ENCODE peak calls at places on chromosomes 5 and 9, in seven cellular contexts. C is IMR-90; S is choroid plexus epithelial cell; Z is CD4-positive, CD25-positive, alpha-beta regulatory T cell; A is gastrocnemius medialis; Y is small intestine; O is transverse colon. P is an unnamed sample.

GRCh38 chr5:128538249-128539037 is 398 bp upstream of the FBN2 start:
- DNase-seq in O (peak; percentile 37), C (peak; percentile 80), A (no peak), S (peak; percentile 88), Z (no peak), Y (no peak), P (peak; percentile 28)

GRCh38 chr5:6729400-6730310 is 16.4 kb downstream of the TENT4A start:
- DNase-seq in A (peak; percentile 53), Z (no peak), Y (peak; percentile 62), O (peak; percentile 63), S (no peak), C (no peak), P (no peak)

GRCh38 chr5:112388010-112388553 is 31.0 kb downstream of the EPB41L4A start:
- DNase-seq in S (no peak), Y (no peak), A (no peak), O (no peak), Z (no peak), C (no peak), P (no peak)

GRCh38 chr9:31034311-31034710 is 1350.1 kb upstream of the ACO1 start:
- DNase-seq in S (peak; percentile 41), O (no peak), Y (no peak), C (no peak), A (no peak), Z (no peak), P (no peak)

GRCh38 chr5:96432245-96433065 is 593 bp downstream of the PCSK1 start:
- DNase-seq in Z (no peak), S (peak; percentile 16), Y (no peak), C (no peak), O (no peak), A (no peak), P (peak; percentile 19)

GRCh38 chr5:39102684-39103155 is 28.5 kb upstream of the RICTOR start:
- DNase-seq in C (peak; percentile 24), O (no peak), A (no peak), S (peak; percentile 27), Y (no peak), Z (no peak), P (no peak)

GRCh38 chr5:78899922-78900362 is 85.2 kb downstream of the ARSB start:
- DNase-seq in C (peak; percentile 67), S (peak; percentile 80), O (peak; percentile 61), Y (peak; percentile 38), Z (no peak), A (no peak), P (peak; percentile 56)

GRCh38 chr5:134224905-134225779 is 731 bp downstream of the PPP2CA start:
- DNase-seq in C (peak; percentile 87), Z (peak; percentile 61), S (peak; percentile 62), O (peak; percentile 62), Y (peak; percentile 49), A (peak; percentile 56), P (peak; percentile 57)

GRCh38 chr5:154442801-154443200 is 3.0 kb upstream of the SAP30L start:
- DNase-seq in A (no peak), Z (no peak), Y (no peak), C (no peak), S (no peak), O (no peak), P (no peak)

GRCh38 chr5:179316961-179317360 is 28.3 kb downstream of the ADAMTS2 start:
- DNase-seq in Z (no peak), Y (no peak), A (no peak), C (no peak), S (no peak), O (no peak), P (no peak)

GRCh38 chr5:120630550-120630949 is 166.4 kb downstream of the PRR16 start:
- DNase-seq in C (no peak), S (no peak), A (no peak), Z (no peak), Y (no peak), O (no peak), P (no peak)

GRCh38 chr5:172533399-172534228 is 79.3 kb upstream of the SH3PXD2B start:
- DNase-seq in C (no peak), Z (no peak), S (no peak), O (no peak), Y (no peak), A (no peak), P (no peak)

GRCh38 chr5:134100283-134101011 is 14.0 kb upstream of the TCF7 start:
- DNase-seq in Z (peak; percentile 68), Y (peak; percentile 45), O (peak; percentile 70), A (no peak), S (peak; percentile 83), C (peak; percentile 76), P (no peak)

GRCh38 chr5:94422819-94423218 is 195.6 kb downstream of the KIAA0825 start:
- DNase-seq in Z (no peak), A (no peak), S (peak; percentile 54), O (no peak), Y (no peak), C (peak; percentile 35), P (no peak)

GRCh38 chr5:72214168-72214567 is 105.9 kb downstream of the MRPS27 start:
- DNase-seq in C (no peak), A (no peak), Y (no peak), O (no peak), Z (no peak), S (no peak), P (no peak)

GRCh38 chr9:132372177-132373095 is 17.6 kb upstream of the SETX start:
- DNase-seq in C (peak; percentile 36), A (peak; percentile 48), S (peak; percentile 45), O (peak; percentile 35), Z (no peak), Y (peak; percentile 21), P (no peak)

GRCh38 chr5:35780236-35780635 is 76.5 kb upstream of the IL7R start:
- DNase-seq in Y (no peak), S (no peak), O (no peak), C (no peak), A (no peak), Z (no peak), P (no peak)

GRCh38 chr9:134497283-134497860 is 144.2 kb upstream of the COL5A1 start:
- DNase-seq in Z (no peak), A (no peak), O (no peak), C (peak; percentile 43), Y (no peak), S (no peak), P (peak; percentile 40)

GRCh38 chr5:172713113-172713808 is 57.7 kb downstream of the DUSP1 start:
- DNase-seq in O (peak; percentile 57), A (no peak), Y (no peak), S (peak; percentile 38), Z (peak; percentile 61), C (no peak), P (no peak)

GRCh38 chr5:173354645-173355044 is 26.4 kb upstream of the STC2 start:
- DNase-seq in Y (no peak), O (no peak), S (no peak), Z (no peak), C (no peak), A (no peak), P (no peak)

GRCh38 chr5:96209829-96210228 is 223.2 kb downstream of the PCSK1 start:
- DNase-seq in S (peak; percentile 66), Y (no peak), C (peak; percentile 90), O (no peak), Z (no peak), A (no peak), P (peak; percentile 63)

GRCh38 chr5:36685631-36686147 is 79.3 kb downstream of the SLC1A3 start:
- DNase-seq in A (no peak), Y (no peak), C (no peak), Z (no peak), S (peak; percentile 47), O (no peak), P (peak; percentile 67)

GRCh38 chr9:71302776-71303175 is 181.4 kb upstream of the TRPM3 start:
- DNase-seq in C (no peak), O (no peak), S (no peak), Y (no peak), A (no peak), Z (no peak), P (peak; percentile 35)

GRCh38 chr9:124019771-124020519 is 8.4 kb downstream of the LHX2 start:
- DNase-seq in Y (no peak), Z (no peak), A (no peak), S (no peak), O (no peak), C (no peak), P (no peak)

GRCh38 chr9:124017929-124018730 is 6.6 kb downstream of the LHX2 start:
- DNase-seq in C (no peak), A (no peak), O (no peak), Y (no peak), S (no peak), Z (no peak), P (no peak)

GRCh38 chr9:124020520-124021384 is 9.2 kb downstream of the LHX2 start:
- DNase-seq in S (no peak), A (no peak), Z (no peak), O (no peak), Y (no peak), C (no peak), P (no peak)

GRCh38 chr9:124017064-124017928 is 5.7 kb downstream of the LHX2 start:
- DNase-seq in A (no peak), C (no peak), Z (no peak), S (no peak), Y (no peak), O (no peak), P (no peak)

GRCh38 chr9:124018731-124019697 is 7.4 kb downstream of the LHX2 start:
- DNase-seq in Z (no peak), O (no peak), Y (no peak), A (no peak), C (no peak), S (no peak), P (no peak)
- H3K4me3 ChIP-seq in Z (no peak overlapping the region), O (no peak overlapping the region), Y (no peak overlapping the region), A (peak overlapping the region; percentile 37), C (no peak overlapping the region), S (no peak overlapping the region), P (peak overlapping the region; percentile 36)

GRCh38 chr5:129771058-129771838 is 23.4 kb downstream of the MINAR2 start:
- DNase-seq in O (peak; percentile 43), Y (peak; percentile 66), Z (no peak), S (peak; percentile 77), A (no peak), C (peak; percentile 22), P (peak; percentile 38)
- H3K4me3 ChIP-seq in O (no peak overlapping the region), Y (no peak overlapping the region), Z (no peak overlapping the region), S (no peak overlapping the region), A (no peak overlapping the region), C (no peak overlapping the region), P (no peak overlapping the region)

GRCh38 chr9:98109052-98109451 is 10.0 kb downstream of the TRIM14 start:
- DNase-seq in Z (no peak), A (no peak), S (no peak), Y (no peak), C (no peak), O (no peak), P (no peak)
- H3K4me3 ChIP-seq in Z (peak overlapping the region; percentile 50), A (no peak overlapping the region), S (no peak overlapping the region), Y (no peak overlapping the region), C (no peak overlapping the region), O (no peak overlapping the region), P (no peak overlapping the region)

GRCh38 chr5:156835905-156836304 is 14.2 kb upstream of the PPP1R2B start:
- DNase-seq in Z (no peak), A (no peak), O (no peak), Y (no peak), C (no peak), S (no peak), P (no peak)

GRCh38 chr5:156838966-156839365 is 11.1 kb upstream of the PPP1R2B start:
- DNase-seq in A (no peak), S (no peak), C (no peak), Y (no peak), O (no peak), Z (no peak), P (no peak)

DNA sequence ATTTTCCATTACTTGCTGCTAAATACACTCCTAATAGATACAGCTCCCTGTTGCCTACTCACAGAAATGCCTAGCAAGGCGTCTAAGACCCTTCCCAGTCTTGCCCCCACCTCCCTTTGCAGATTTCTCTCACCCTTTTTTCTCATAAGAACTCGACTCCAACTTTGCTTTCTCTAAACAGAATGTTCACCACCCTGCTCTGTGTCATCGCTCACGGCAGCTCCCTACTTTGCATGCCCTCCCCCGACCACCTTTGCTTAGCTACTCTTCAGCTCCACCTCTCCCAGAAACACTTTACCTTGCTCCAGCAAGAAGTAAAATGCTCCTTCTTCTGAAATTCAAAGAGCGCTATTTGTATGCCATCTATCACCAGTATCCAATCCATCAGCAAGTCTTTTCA is 15.2 kb upstream of the PPP1R2B start:
- DNase-seq in S (no peak), Z (no peak), O (peak; percentile 32), A (no peak), Y (no peak), C (no peak), P (no peak)
- H3K4me3 ChIP-seq in S (no peak overlapping the region), Z (no peak overlapping the region), O (no peak overlapping the region), A (no peak overlapping the region), Y (no peak overlapping the region), C (no peak overlapping the region), P (no peak overlapping the region)

P was measured in AG10803.